ENCODE peak calls at places on chromosomes 16 and 17, in four cellular contexts. H, M, Z and X are unnamed samples.

GRCh38 chr17:73969956-73970355 is 233.5 kb upstream of the RPL38 start:
- DNase-seq in H (no peak), Z (no peak), M (no peak), X (no peak)

GRCh38 chr17:82718986-82719685 is 2.6 kb downstream of the FN3KRP start:
- DNase-seq in H (no peak), M (no peak), Z (no peak), X (no peak)

GRCh38 chr17:59837362-59838195 is 55.2 kb downstream of the TUBD1 start:
- DNase-seq in M (peak), H (peak), Z (peak), X (peak)

GRCh38 chr17:69228576-69228975 is at the start of gene ABCA10:
- DNase-seq in H (no peak), Z (no peak), M (peak), X (no peak)

GRCh38 chr17:39675390-39676082 is 7.3 kb downstream of the PNMT start:
- DNase-seq in H (no peak), Z (no peak), M (no peak), X (no peak)

GRCh38 chr16:88747588-88748301 is 37.3 kb downstream of the PIEZO1 start:
- DNase-seq in Z (no peak), M (no peak), H (peak), X (no peak)

GRCh38 chr17:66371561-66371960 is 69.1 kb downstream of the PRKCA start:
- DNase-seq in M (no peak), Z (no peak), H (no peak), X (no peak)

GRCh38 chr16:969508-970378 is 1.0 kb downstream of the LMF1 start:
- DNase-seq in Z (peak), H (no peak), M (no peak), X (no peak)

GRCh38 chr16:70250748-70251650 is 741 bp downstream of the EXOSC6 start:
- DNase-seq in M (peak), H (peak), Z (no peak), X (no peak)
- TF ChIP-seq CTCF in M (peak), H (no peak), Z (no peak), X (peak)

GRCh38 chr17:62809656-62810055 is 1.5 kb upstream of the MARCHF10 start:
- DNase-seq in Z (no peak), H (no peak), M (no peak), X (no peak)

GRCh38 chr17:62808576-62808970 is 459 bp upstream of the MARCHF10 start:
- DNase-seq in M (no peak), H (no peak), Z (no peak), X (no peak)

GRCh38 chr17:62804822-62805221 is 3.3 kb downstream of the MARCHF10 start:
- DNase-seq in H (peak), Z (no peak), M (no peak), X (no peak)

GRCh38 chr17:62805234-62805633 is 2.9 kb downstream of the MARCHF10 start:
- DNase-seq in Z (no peak), M (no peak), H (no peak), X (no peak)

DNA sequence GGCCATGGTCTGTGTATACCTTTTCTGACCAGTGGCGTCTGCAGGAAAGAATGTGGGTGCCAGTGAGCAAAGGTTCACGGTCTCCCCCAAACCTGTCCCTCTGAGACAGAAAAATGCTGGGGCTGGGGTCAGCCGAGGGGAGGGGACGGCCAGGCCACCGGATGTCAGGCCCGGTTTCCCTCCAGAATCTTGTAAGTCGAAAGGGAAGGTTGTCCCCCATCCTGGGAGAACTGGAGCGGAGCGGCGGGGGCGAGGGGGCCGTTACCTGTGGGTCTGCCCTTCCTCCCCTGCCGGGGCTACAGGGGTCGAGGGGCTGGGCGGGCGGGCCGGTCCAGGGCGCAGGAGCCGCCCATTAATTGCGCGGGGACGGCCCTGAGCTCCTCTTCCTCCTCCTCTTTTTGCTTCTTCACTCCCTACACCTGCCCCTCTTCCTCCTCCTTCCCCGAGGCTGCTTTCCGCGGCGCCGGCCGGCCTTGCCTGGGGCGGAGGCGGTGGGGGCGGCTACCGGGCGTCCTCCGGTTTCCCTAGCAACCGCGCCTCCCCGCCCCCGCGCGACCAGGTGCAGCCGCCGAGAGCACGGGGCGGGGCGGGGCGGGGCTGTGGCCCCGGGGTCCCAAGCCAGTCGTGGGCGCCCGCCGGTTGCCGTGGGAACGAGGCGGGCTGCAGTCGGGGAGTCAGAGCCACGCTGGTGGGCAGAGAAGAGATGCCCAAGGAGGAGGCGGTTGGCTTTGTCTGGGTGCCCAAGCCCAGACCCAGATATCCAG is at the start of gene MARCHF10:
- DNase-seq in Z (no peak), M (no peak), H (no peak), X (no peak)
- H3K4me3 ChIP-seq in Z (peak), M (peak), H (peak), X (peak)

DNA sequence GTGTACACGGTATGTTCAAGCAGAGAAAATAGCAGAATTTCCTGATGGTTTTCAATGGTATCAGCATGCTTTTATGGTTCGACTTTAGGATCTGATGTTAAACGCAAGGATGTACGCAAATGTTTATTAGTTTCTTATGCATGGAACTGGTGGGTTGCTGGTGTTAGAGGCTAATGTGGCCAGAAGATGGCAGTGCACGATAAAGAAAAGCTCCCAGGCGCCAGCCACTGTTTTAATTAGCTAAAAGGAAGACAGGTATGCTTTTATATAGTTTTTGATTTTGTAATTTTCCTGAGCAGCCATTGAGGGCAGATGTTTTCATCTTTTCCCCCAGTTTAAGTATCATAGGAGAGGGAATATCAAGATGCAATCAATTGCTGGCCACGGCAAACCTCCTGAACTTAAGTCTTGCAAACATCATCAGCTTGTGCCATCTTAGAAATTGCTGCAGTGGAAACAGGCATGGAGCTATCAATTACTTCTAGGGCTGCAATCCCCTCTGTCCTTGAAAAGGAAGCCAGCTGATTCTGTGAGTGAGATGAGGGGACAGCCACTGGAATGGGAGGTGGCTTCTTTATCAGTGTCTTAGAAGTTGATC is 648.5 kb upstream of the RBFOX1 start:
- DNase-seq in M (no peak), Z (no peak), H (peak), X (peak)
- TF ChIP-seq CTCF in M (no peak), Z (no peak), H (peak), X (peak)

GRCh38 chr17:21551081-21551881 is 141.0 kb upstream of the KCNJ18 start:
- DNase-seq in Z (peak), H (peak), M (peak), X (peak)

GRCh38 chr17:21545051-21545450 is 147.3 kb upstream of the KCNJ18 start:
- DNase-seq in M (no peak), Z (no peak), H (no peak), X (no peak)

GRCh38 chr17:21548236-21548635 is 144.1 kb upstream of the KCNJ18 start:
- DNase-seq in M (no peak), H (no peak), Z (no peak), X (no peak)

GRCh38 chr17:21549107-21549687 is 143.1 kb upstream of the KCNJ18 start:
- DNase-seq in Z (no peak), M (peak), H (no peak), X (no peak)
- H3K4me3 ChIP-seq in Z (no peak), M (peak), H (no peak), X (no peak)

DNA sequence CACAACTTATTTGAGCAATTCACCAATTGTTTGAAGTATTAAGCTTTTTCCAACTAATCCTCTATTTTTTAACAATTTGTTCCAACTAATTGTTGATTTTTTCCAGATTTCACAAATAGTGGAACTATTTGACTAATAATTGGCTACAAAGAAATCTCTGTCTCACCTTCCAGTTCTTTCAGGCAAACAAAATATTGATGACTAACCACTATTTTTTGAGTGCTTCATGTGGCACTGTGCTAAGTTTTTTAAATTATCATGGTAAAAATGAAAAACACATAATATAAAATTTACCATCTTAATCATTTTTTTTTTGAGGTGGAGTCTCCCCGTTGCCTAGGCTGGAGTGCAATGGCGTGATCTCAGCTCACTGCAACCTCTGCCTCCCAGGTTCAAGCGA is 24.6 kb upstream of the GRIN2A start:
- DNase-seq in H (no peak), M (no peak), Z (no peak), X (no peak)
- TF ChIP-seq CTCF in H (no peak), M (no peak), Z (no peak), X (no peak)